ENCODE peak calls at places on chromosomes 16 and 17, in ten cellular contexts. A is erythroblast, O is transverse colon, G is K562, I is stomach, H is breast epithelium, D is A549, T is sigmoid colon, S is spleen, F is right lobe of liver. V is an unnamed sample.

GRCh38 chr16:13377143-13377542 is 475.7 kb downstream of the SHISA9 start:
- DNase-seq in A (no peak), O (no peak), G (no peak), I (no peak), H (no peak), D (no peak), T (no peak), S (no peak), F (no peak), V (no peak)

GRCh38 chr17:50133028-50133768 is 3.2 kb upstream of the SAMD14 start:
- DNase-seq in A (no peak), O (no peak), G (no peak), I (no peak), H (no peak), D (no peak), T (no peak), S (no peak), F (peak; percentile 62), V (no peak)

GRCh38 chr17:31649302-31649701 is 209.7 kb downstream of the COPRS start:
- DNase-seq in A (no peak), O (no peak), G (no peak), I (no peak), H (no peak), D (no peak), T (no peak), S (no peak), F (no peak), V (no peak)

GRCh38 chr17:31787857-31788570 is 71.0 kb downstream of the COPRS start:
- DNase-seq in A (no peak), O (peak; percentile 39), G (peak; percentile 3), I (no peak), H (peak; percentile 54), D (no peak), T (peak; percentile 93), S (no peak), F (no peak), V (no peak)

GRCh38 chr17:40910441-40910841 is 25.4 kb upstream of the KRT20 start:
- DNase-seq in A (no peak), O (no peak), G (no peak), I (no peak), H (no peak), D (no peak), T (no peak), S (no peak), F (no peak), V (no peak)

GRCh38 chr16:77335652-77336234 is 99.1 kb downstream of the ADAMTS18 start:
- DNase-seq in A (no peak), O (no peak), G (no peak), I (no peak), H (no peak), D (no peak), T (no peak), S (no peak), F (no peak), V (no peak)

GRCh38 chr16:49332589-49333267 is 40.9 kb upstream of the C16orf78 start:
- DNase-seq in A (no peak), O (no peak), G (no peak), I (no peak), H (peak; percentile 46), D (no peak), T (peak; percentile 25), S (no peak), F (no peak), V (no peak)

GRCh38 chr17:63189082-63189481 is 223.0 kb downstream of the TANC2 start:
- DNase-seq in A (no peak), O (no peak), G (no peak), I (no peak), H (no peak), D (no peak), T (no peak), S (no peak), F (no peak), V (no peak)

GRCh38 chr16:21626659-21627277 is 25.6 kb downstream of the IGSF6 start:
- DNase-seq in A (no peak), O (no peak), G (no peak), I (no peak), H (no peak), D (no peak), T (peak; percentile 70), S (no peak), F (no peak), V (no peak)

GRCh38 chr16:466651-467050 is 41.2 kb downstream of the RAB11FIP3 start:
- DNase-seq in A (no peak), O (no peak), G (no peak), I (no peak), H (no peak), D (no peak), T (no peak), S (no peak), F (no peak), V (no peak)

DNA sequence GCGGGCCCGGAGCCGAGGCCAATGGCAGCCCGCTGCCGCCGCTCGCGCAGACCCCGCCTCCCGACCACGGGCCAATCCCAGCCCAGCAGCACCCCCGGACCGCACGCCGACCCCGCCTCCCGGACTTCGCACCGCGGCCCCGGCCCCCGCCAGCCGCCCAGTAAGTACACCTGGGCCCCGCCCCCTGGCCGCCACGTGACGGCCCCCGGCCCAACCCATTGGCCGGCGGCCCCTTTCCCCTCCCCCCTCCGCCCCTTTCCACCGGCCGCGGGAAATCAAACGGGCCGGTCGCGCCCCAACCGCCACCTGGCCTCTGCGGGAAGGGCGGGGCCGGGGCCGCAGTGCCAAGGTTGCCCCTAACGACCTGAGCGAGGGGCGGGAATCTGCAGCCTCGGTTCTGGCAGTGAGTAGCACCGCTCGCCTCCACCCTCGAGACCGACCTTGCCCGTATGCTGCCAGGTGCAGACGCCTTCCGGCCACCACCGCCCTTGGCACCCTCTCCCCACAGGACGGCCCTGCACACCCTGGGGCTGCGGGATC is at the start of gene YBX2:
- DNase-seq in A (peak; percentile 76), O (peak; percentile 96), G (peak; percentile 62), I (peak; percentile 85), H (peak; percentile 77), D (peak; percentile 90), T (no peak), S (peak; percentile 89), F (peak; percentile 88), V (peak; percentile 91)
- TF ChIP-seq POLR2A in A (no peak), O (peak; percentile 87), G (no peak), I (no peak), H (no peak), D (no peak), T (no peak), S (no peak), F (no peak), V (no peak)

DNA sequence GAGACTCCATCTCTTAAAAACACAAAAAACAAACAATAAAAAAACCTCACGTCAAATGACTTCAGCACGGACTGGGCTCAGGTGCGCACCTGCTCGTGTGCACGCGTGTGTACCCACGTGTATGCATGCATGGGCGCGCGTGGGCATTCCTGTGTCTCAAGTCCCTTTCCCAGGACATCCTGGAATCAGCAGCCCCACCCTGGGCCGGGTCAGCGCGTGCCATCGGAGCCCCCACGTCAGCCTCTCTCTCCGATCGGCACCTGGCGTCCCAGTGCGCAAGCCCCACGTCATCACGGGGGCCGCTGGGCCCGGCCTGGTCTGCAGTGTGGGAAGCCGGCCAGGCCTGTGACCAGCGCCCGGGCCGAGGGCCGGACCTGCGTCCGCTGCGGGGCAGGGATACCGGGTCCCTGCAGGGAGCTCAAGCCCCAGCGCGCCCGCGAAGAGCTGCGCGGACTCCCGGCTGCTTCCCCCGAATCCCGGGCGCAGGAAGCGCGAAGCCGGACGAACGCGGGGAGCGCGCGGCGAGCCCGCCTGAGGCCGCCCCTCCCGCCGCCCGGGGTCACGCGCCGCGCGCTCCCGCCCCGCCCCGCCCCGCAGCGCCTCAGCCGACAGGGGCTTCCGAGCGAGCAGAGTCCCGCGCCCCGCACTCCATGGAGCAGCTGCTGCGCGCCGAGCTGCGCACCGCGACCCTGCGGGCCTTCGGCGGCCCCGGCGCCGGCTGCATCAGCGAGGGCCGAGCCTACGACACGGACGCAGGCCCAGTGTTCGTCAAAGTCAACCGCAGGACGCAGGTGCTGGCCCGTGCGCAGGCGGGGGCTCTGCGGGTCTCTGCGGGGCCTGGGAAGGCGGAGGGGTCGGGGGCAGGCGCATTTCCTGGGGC is at the start of gene FN3K:
- DNase-seq in A (peak; percentile 82), O (peak; percentile 73), G (peak; percentile 91), I (peak; percentile 74), H (no peak), D (peak; percentile 50), T (peak; percentile 92), S (peak; percentile 80), F (peak; percentile 74), V (no peak)
- TF ChIP-seq POLR2A in A (peak; percentile 43), O (peak; percentile 43), G (peak; percentile 75), I (no peak), H (no peak), D (peak; percentile 55), T (no peak), S (no peak), F (peak; percentile 39), V (no peak)

DNA sequence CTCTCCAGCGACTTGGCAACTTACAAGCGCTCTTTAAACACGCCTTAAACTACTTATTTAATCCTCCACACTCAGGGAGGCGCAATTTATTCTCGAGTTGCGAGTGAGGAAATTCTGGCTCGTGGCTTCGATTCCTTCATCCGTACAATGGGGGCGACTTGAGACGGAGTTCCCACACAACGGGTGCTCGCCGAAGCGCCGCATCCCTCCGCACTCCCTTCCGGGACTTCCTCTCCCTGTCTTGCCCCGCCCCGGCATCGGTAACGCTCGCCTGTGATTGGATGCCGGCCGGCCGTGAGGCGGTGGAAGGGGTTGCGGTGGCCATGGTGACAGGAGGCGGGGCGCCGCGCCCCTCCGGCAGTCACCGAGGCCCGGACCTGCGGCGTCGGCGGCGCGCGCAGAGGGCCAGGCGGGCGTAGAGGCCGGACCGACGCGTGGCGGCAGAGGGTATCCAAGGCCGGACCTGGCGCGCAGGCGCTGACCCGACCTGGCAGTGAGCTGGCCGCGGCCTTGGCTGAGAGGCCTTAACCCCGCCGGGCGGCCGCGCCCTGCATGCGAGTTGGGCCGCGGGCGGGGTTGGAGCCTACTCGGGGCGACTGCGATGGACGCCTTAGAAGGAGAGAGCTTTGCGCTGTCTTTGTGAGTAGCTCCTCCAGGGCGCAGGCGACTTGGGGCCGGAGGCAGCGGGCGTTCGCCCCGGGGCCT is at the start of gene ARL2BP:
- DNase-seq in A (peak; percentile 98), O (peak; percentile 99), G (peak; percentile 100), I (peak; percentile 99), H (peak; percentile 98), D (peak; percentile 98), T (peak; percentile 99), S (peak; percentile 99), F (peak; percentile 99), V (peak; percentile 97)
- TF ChIP-seq POLR2A in A (peak; percentile 83), O (peak; percentile 84), G (peak; percentile 78), I (no peak), H (peak; percentile 77), D (peak; percentile 85), T (peak; percentile 89), S (no peak), F (peak; percentile 89), V (peak; percentile 88)

DNA sequence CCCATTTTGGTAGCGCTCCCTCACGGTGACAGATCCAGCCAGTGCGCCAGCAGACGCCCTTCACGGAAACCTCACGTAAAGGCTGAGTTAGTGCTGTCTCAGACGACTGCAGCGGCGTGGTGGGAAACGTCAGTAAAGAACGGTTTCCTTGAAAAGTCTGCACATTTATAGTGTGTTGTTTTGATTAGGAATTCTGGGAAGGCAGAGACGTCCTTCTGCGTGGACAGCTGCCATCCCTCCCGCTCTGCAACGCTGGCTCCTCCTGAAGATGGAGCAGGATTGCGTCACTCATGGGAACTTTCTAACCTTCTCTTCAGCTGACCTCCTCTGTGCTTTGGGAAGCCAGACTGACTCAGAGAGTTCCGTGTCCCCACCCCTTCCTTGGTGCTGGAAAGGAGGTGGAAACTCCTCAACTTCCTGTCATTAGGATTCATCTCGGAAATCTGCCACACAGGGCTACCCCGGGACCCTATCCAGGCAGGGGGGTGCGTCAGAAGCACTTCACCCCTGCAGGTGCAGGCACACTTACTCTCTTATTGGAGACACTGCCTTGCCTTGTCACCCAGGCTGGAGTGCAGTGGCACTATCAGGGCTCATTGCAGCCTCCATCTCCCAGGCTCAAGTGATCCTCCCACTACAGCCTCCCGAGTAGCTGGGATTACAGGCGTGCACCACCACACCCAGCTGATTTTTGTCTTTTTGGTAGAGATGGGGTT is 24.3 kb upstream of the CRISPLD2 start:
- DNase-seq in A (no peak), O (peak; percentile 66), G (no peak), I (peak; percentile 43), H (peak; percentile 28), D (no peak), T (peak; percentile 97), S (peak; percentile 48), F (no peak), V (no peak)
- TF ChIP-seq POLR2A in A (no peak), O (peak; percentile 48), G (no peak), I (no peak), H (no peak), D (no peak), T (peak; percentile 19), S (no peak), F (no peak), V (no peak)